ENCODE peak calls at places on chromosomes 11 and 22, in ten cellular contexts. W is fibroblast of lung, A is GM23248, M is HCT116, X is DND-41, Q is neuronal stem cell, B is K562, E is MM.1S, L is IMR-90, R is PC-3. Y is an unnamed sample. For H3K36me3, the result is how much of the 10 kb centered on the place peaks cover.

GRCh38 chr11:44877908-44878459 is 72.7 kb downstream of the TP53I11 start:
- DNase-seq in W (peak), X (no peak), L (no peak), B (no peak), R (no peak), M (no peak), Q (peak), A (no peak), E (no peak), Y (no peak)

GRCh38 chr11:122285444-122285843 is 169.4 kb upstream of the BLID start:
- DNase-seq in R (no peak), B (no peak), E (no peak), X (no peak), M (no peak), W (no peak), Q (no peak), L (no peak), A (no peak), Y (no peak)

GRCh38 chr22:27919943-27920755 is 1.1 kb upstream of the PITPNB start:
- DNase-seq in E (no peak), B (peak), R (peak), X (no peak), A (peak), W (peak), L (peak), M (no peak), Q (peak), Y (no peak)

GRCh38 chr11:2150206-2150847 is 10.7 kb downstream of the INS start:
- DNase-seq in L (peak), E (no peak), A (peak), W (peak), X (no peak), B (no peak), R (peak), M (peak), Q (peak), Y (peak)

GRCh38 chr11:70326365-70326803 is 55.9 kb downstream of the PPFIA1 start:
- DNase-seq in Q (no peak), X (no peak), B (no peak), R (no peak), W (no peak), A (peak), M (no peak), E (no peak), L (peak), Y (no peak)

GRCh38 chr22:17570851-17571631 is 7.7 kb downstream of the SLC25A18 start:
- DNase-seq in X (no peak), B (no peak), A (peak), W (peak), Q (no peak), R (no peak), M (no peak), E (no peak), L (peak), Y (no peak)

GRCh38 chr11:2940166-2940929 is 11.1 kb upstream of the PHLDA2 start:
- DNase-seq in L (no peak), A (peak), R (peak), B (no peak), Q (no peak), M (peak), W (no peak), X (no peak), E (no peak), Y (no peak)

GRCh38 chr22:41201146-41201545 is 4.0 kb upstream of the L3MBTL2 start:
- DNase-seq in R (no peak), Q (no peak), W (no peak), B (no peak), A (no peak), M (no peak), L (no peak), X (no peak), E (no peak), Y (no peak)

GRCh38 chr11:34576331-34576730 is 44.6 kb upstream of the EHF start:
- DNase-seq in B (no peak), E (no peak), M (no peak), X (no peak), W (peak), R (no peak), L (peak), A (no peak), Q (no peak), Y (no peak)

GRCh38 chr11:122853971-122854446 is 15.7 kb downstream of the CRTAM start:
- DNase-seq in B (peak), X (peak), R (peak), M (peak), W (peak), L (peak), A (peak), E (peak), Q (peak), Y (peak)

DNA sequence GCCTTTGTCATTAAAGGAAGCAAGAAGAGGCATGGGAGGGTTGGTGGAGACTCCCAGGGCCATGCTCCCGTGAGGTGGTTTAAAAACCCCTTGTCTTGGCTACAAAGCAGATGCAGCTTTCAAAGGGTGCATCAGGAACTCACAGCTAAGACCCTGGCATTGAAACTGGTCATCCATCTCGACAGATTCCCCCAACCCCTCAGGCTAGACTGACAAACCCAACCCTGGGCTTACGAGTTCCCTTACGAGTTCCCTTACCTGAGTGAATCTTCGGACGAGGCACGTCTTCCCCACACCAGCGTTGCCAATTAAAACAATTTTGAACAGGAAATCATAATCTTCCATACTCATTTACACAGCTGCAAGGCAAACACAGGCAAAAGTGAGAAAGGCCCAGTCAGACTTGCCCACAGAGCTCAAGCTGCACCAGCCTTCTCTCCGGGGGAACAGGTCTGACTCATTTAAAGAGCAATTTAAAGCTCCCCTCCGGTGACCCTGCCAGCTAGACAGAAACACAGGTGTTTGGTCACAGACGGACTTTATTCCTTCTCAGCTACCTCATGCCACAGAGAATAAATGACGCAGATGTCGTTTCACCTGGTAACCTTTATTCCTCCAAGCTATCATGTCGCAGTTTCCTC is 74.6 kb downstream of the RAB30 start:
- DNase-seq in X (no peak), E (peak), W (peak), Q (no peak), A (no peak), M (no peak), R (peak), L (no peak), B (no peak), Y (no peak)
- H3K9ac ChIP-seq in X (no peak), E (peak), W (no peak), Q (no peak), A (no peak), M (no peak), R (peak), L (no peak), B (no peak), Y (peak)

GRCh38 chr11:66626926-66627325 is 10.5 kb downstream of the RBM14 start:
- DNase-seq in R (no peak), X (no peak), M (no peak), E (no peak), B (no peak), Q (no peak), W (no peak), L (no peak), A (no peak), Y (no peak)
- H3K36me3 ChIP-seq in R (half or more), X (half or more), M (half or more), E (under half), B (half or more), Q (half or more), W (under half), L (half or more), A (half or more), Y (half or more)

GRCh38 chr22:38051900-38052862 is 5.0 kb upstream of the PICK1 start:
- DNase-seq in Q (peak), E (peak), M (peak), W (peak), R (peak), L (peak), A (peak), X (peak), B (peak), Y (peak)
- H2AFZ ChIP-seq in Q (peak), E (peak), M (no peak), W (no peak), R (peak), L (peak), A (peak), X (peak), B (peak), Y (no peak)

DNA sequence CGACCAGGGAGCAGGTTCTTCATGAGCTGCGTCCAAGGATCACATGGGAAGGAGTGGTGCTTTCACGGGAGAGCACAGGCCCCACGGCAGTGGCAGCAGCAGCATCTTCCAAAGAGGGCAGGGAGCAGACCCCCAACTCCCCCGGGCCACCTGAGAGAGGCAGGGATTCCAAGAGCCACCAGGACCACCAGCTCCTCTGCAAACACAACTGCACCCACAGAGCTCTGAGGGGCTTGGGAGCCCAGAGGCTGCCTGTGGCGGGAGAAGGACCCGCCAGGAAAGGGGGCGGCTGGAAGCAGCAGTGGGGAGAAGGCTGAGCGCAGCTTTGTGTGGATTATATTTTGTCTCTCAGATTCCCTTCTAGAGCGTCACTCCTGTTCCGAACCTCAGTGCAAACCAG is 469.6 kb downstream of the BRD1 start:
- DNase-seq in X (no peak), A (no peak), R (no peak), Q (no peak), W (no peak), E (no peak), B (no peak), M (no peak), L (no peak), Y (no peak)
- H3K9ac ChIP-seq in X (no peak), A (no peak), R (no peak), Q (no peak), W (no peak), E (no peak), B (no peak), M (no peak), L (no peak), Y (no peak)

DNA sequence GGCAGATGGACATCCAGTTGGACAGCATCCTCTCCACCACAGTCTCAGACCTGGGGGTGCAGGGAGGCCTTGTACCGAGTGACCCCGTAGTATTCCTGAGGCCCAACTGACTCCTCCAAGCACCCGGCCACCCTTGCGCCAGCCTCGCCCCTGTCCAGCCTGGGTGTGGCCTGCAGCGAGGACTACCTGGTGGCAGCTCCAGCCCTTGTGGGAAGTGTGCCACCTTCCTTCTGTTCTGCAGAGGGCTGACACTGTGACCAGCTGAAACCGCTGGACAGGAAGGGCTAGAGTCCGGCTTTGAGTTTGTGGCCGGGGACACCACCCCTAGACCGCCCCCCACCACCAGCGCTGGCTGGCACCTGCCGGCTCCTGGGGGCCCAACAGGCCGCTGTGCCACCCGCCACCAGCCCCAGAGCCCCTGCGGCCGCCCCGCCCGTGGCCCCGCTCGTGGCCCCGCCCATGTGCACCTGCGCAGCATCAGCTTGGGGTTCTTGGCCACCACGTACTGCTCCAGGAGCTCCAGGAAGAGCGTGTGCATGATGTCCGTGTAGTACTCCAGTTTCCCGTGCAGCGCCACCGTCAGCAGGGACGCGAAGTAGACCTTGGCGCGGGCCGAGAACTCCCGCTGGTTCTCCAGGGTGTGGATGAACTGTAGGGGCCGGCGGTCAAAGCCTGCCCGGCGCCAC is 10.0 kb upstream of the MAPK11 start:
- DNase-seq in Q (no peak), L (no peak), W (no peak), E (no peak), B (no peak), A (no peak), X (no peak), R (no peak), M (no peak), Y (no peak)
- H3K36me3 ChIP-seq in Q (half or more), L (half or more), W (half or more), E (under half), B (under half), A (under half), X (under half), R (under half), M (half or more), Y (under half)

GRCh38 chr11:93444671-93445073 is 98.5 kb downstream of the SMCO4 start:
- DNase-seq in R (peak), L (peak), E (no peak), B (peak), A (peak), X (peak), W (peak), M (no peak), Q (peak), Y (no peak)
- H2AFZ ChIP-seq in R (peak), L (no peak), E (no peak), B (peak), A (no peak), X (no peak), W (no peak), M (no peak), Q (peak), Y (no peak)

GRCh38 chr22:35589071-35589735 is 27.9 kb downstream of the MB start:
- DNase-seq in Q (no peak), X (no peak), E (no peak), W (peak), M (peak), R (peak), B (peak), L (peak), A (peak), Y (no peak)
- H3K9ac ChIP-seq in Q (no peak), X (no peak), E (no peak), W (no peak), M (peak), R (no peak), B (no peak), L (no peak), A (peak), Y (no peak)